ENCODE peak calls at places on chromosomes 1 and 21, in five cellular contexts. One of them, this sample, is unnamed.

GRCh38 chr1:233057836-233058235 is 107.4 kb downstream of the NTPCR start:
- DNase-seq in esophagus squamous epithelium: no peak
- DNase-seq in stomach: no peak
- DNase-seq in transverse colon: no peak
- DNase-seq in breast epithelium: no peak
- DNase-seq in this sample: no peak

GRCh38 chr1:95004013-95004412 is 68.7 kb downstream of the ALG14 start:
- DNase-seq in esophagus squamous epithelium: no peak
- DNase-seq in stomach: no peak
- DNase-seq in transverse colon: peak; percentile 21
- DNase-seq in breast epithelium: no peak
- DNase-seq in this sample: no peak

GRCh38 chr1:32508751-32509140 is 30.5 kb upstream of the ZBTB8A start:
- DNase-seq in esophagus squamous epithelium: no peak
- DNase-seq in stomach: no peak
- DNase-seq in transverse colon: no peak
- DNase-seq in breast epithelium: no peak
- DNase-seq in this sample: peak; percentile 69

GRCh38 chr1:113534130-113534817 is 144.0 kb downstream of the MAGI3 start:
- DNase-seq in esophagus squamous epithelium: no peak
- DNase-seq in stomach: no peak
- DNase-seq in transverse colon: no peak
- DNase-seq in breast epithelium: no peak
- DNase-seq in this sample: peak; percentile 17

GRCh38 chr1:41138549-41138948 is 103.6 kb downstream of the SCMH1 start:
- DNase-seq in esophagus squamous epithelium: no peak
- DNase-seq in stomach: no peak
- DNase-seq in transverse colon: no peak
- DNase-seq in breast epithelium: no peak
- DNase-seq in this sample: no peak

GRCh38 chr1:108041360-108042143 is 76.6 kb upstream of the VAV3 start:
- DNase-seq in esophagus squamous epithelium: no peak
- DNase-seq in stomach: no peak
- DNase-seq in transverse colon: no peak
- DNase-seq in breast epithelium: peak; percentile 84
- DNase-seq in this sample: no peak

GRCh38 chr1:210437111-210437510 is 108.4 kb downstream of the HHAT start:
- DNase-seq in esophagus squamous epithelium: no peak
- DNase-seq in stomach: no peak
- DNase-seq in transverse colon: no peak
- DNase-seq in breast epithelium: no peak
- DNase-seq in this sample: no peak

GRCh38 chr1:67532452-67533216 is 102.4 kb upstream of the SERBP1 start:
- DNase-seq in esophagus squamous epithelium: no peak
- DNase-seq in stomach: peak; percentile 45
- DNase-seq in transverse colon: peak; percentile 38
- DNase-seq in breast epithelium: no peak
- DNase-seq in this sample: peak; percentile 42

GRCh38 chr1:8740034-8740449 is 77.4 kb downstream of the RERE start:
- DNase-seq in esophagus squamous epithelium: no peak
- DNase-seq in stomach: no peak
- DNase-seq in transverse colon: no peak
- DNase-seq in breast epithelium: no peak
- DNase-seq in this sample: no peak

GRCh38 chr1:21292991-21293536 is 2.8 kb upstream of the ECE1 start:
- DNase-seq in esophagus squamous epithelium: no peak
- DNase-seq in stomach: no peak
- DNase-seq in transverse colon: no peak
- DNase-seq in breast epithelium: no peak
- DNase-seq in this sample: no peak

GRCh38 chr1:117654485-117655219 is 48.8 kb downstream of the TENT5C start:
- DNase-seq in esophagus squamous epithelium: no peak
- DNase-seq in stomach: no peak
- DNase-seq in transverse colon: no peak
- DNase-seq in breast epithelium: no peak
- DNase-seq in this sample: no peak

GRCh38 chr1:209805341-209805781 is 581 bp downstream of the IRF6 start:
- DNase-seq in esophagus squamous epithelium: no peak
- DNase-seq in stomach: peak; percentile 34
- DNase-seq in transverse colon: peak; percentile 46
- DNase-seq in breast epithelium: no peak
- DNase-seq in this sample: no peak

GRCh38 chr1:55010887-55011217 is 12.1 kb downstream of the BSND start:
- DNase-seq in esophagus squamous epithelium: no peak
- DNase-seq in stomach: no peak
- DNase-seq in transverse colon: no peak
- DNase-seq in breast epithelium: no peak
- DNase-seq in this sample: no peak

GRCh38 chr1:114671011-114671938 is 1.4 kb upstream of the DENND2C start:
- DNase-seq in esophagus squamous epithelium: no peak
- DNase-seq in stomach: no peak
- DNase-seq in transverse colon: no peak
- DNase-seq in breast epithelium: no peak
- DNase-seq in this sample: no peak

GRCh38 chr1:114671939-114672275 is 2.1 kb upstream of the DENND2C start:
- DNase-seq in esophagus squamous epithelium: no peak
- DNase-seq in stomach: no peak
- DNase-seq in transverse colon: no peak
- DNase-seq in breast epithelium: no peak
- DNase-seq in this sample: no peak

GRCh38 chr1:114669562-114670082 is at the start of gene DENND2C:
- DNase-seq in esophagus squamous epithelium: no peak
- DNase-seq in stomach: no peak
- DNase-seq in transverse colon: no peak
- DNase-seq in breast epithelium: no peak
- DNase-seq in this sample: no peak

GRCh38 chr1:114668784-114669561 is 876 bp downstream of the DENND2C start:
- DNase-seq in esophagus squamous epithelium: no peak
- DNase-seq in stomach: no peak
- DNase-seq in transverse colon: no peak
- DNase-seq in breast epithelium: no peak
- DNase-seq in this sample: no peak

DNA sequence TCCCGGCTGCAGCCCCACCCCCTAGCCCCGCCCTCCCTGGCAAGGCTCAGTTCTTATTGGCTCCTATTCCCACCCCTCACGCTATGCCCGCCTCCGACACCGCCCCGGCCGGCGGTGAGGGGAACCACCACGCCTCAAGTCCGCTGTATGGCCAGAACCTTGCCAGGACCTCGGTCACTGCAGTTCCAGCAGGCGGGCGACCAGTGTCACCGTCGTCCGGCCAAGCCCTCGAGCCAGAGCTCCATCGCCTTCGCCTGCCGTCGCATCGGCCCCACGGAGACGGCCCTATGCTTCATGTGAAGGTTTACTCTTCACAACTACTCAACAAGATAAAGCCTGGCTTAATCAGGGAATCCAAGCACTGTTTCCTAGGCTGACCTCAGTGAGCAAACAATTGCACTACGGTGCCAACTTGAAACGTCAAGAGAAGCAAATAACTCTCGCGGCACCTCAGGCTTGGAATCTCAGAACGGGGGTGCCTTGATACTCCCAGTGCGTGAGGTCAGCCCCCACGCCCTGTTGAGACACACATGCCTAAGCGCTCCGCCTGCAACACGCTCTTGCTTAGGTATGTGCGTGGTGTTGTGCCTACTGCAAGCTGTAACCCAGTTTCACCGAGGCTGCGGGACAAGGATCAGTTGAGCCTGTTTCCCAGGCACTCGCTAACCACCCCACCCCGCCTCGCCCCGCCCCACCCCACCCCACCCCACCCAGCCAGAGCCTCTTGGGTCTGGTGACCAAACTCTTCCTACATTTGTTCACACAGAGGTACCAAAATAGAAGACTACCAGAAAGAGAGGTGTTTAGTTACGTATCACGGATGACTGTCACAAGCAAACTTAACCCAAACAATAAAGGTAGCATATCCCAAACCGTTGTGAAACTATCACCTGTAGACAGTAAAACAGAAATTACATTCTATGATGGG is 498 bp upstream of the DENND2C start:
- DNase-seq in esophagus squamous epithelium: peak; percentile 67
- DNase-seq in stomach: peak; percentile 95
- DNase-seq in transverse colon: peak; percentile 96
- DNase-seq in breast epithelium: peak; percentile 89
- DNase-seq in this sample: peak; percentile 52
- TF ChIP-seq POLR2A in esophagus squamous epithelium: no peak
- TF ChIP-seq POLR2A in stomach: no peak
- TF ChIP-seq POLR2A in transverse colon: peak; percentile 65
- TF ChIP-seq POLR2A in breast epithelium: no peak
- TF ChIP-seq POLR2A in this sample: no peak

GRCh38 chr1:39757501-39757900 is 13.6 kb downstream of the OXCT2 start:
- DNase-seq in esophagus squamous epithelium: no peak
- DNase-seq in stomach: no peak
- DNase-seq in transverse colon: no peak
- DNase-seq in breast epithelium: no peak
- DNase-seq in this sample: no peak
- TF ChIP-seq POLR2A in esophagus squamous epithelium: no peak
- TF ChIP-seq POLR2A in stomach: no peak
- TF ChIP-seq POLR2A in transverse colon: no peak
- TF ChIP-seq POLR2A in breast epithelium: no peak
- TF ChIP-seq POLR2A in this sample: no peak

GRCh38 chr1:241642593-241642944 is 2.4 kb upstream of the CHML start:
- DNase-seq in esophagus squamous epithelium: no peak
- DNase-seq in stomach: no peak
- DNase-seq in transverse colon: peak; percentile 33
- DNase-seq in breast epithelium: no peak
- DNase-seq in this sample: no peak

GRCh38 chr1:241647658-241648057 is 4.4 kb upstream of the WDR64 start:
- DNase-seq in esophagus squamous epithelium: no peak
- DNase-seq in stomach: no peak
- DNase-seq in transverse colon: no peak
- DNase-seq in breast epithelium: no peak
- DNase-seq in this sample: no peak

GRCh38 chr1:241644259-241644658 is 4.1 kb upstream of the CHML start:
- DNase-seq in esophagus squamous epithelium: no peak
- DNase-seq in stomach: no peak
- DNase-seq in transverse colon: no peak
- DNase-seq in breast epithelium: no peak
- DNase-seq in this sample: no peak

GRCh38 chr1:241646201-241646600 is 5.9 kb upstream of the WDR64 start:
- DNase-seq in esophagus squamous epithelium: no peak
- DNase-seq in stomach: no peak
- DNase-seq in transverse colon: no peak
- DNase-seq in breast epithelium: no peak
- DNase-seq in this sample: no peak

GRCh38 chr1:241645199-241645598 is 5.0 kb upstream of the CHML start:
- DNase-seq in esophagus squamous epithelium: no peak
- DNase-seq in stomach: no peak
- DNase-seq in transverse colon: no peak
- DNase-seq in breast epithelium: no peak
- DNase-seq in this sample: no peak
- TF ChIP-seq POLR2A in esophagus squamous epithelium: no peak
- TF ChIP-seq POLR2A in stomach: no peak
- TF ChIP-seq POLR2A in transverse colon: no peak
- TF ChIP-seq POLR2A in breast epithelium: no peak
- TF ChIP-seq POLR2A in this sample: no peak

DNA sequence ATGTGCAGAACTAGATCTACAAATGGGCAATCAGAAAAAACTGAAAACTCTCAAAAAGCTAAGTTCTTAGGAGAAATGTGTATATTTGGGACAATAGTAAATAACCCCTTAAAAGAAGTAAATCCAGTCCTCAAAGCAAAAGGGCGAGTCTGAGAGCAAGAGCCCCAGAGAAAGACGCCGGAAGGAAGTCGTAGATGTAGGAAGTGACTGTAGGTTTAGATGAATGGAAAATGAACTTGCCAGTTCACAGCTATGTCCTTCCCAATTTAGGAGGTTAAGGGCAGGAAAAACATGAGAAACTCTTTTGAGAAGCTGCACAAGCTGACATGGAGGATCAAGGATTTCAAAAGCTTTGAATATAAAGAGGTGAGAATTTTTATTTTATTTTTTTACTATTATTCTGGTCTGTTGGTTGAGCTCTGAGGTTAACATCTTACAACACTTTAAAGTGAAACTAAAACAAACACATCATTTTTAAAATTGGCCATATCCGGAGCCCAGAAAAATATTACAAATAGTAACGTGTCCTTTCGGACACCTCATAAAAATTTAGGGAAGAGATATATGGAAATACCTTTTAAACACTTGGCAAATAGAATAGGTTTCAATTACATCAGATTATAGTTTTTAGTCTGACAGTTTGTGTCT is 1178.6 kb downstream of the MRPL39 start:
- DNase-seq in esophagus squamous epithelium: no peak
- DNase-seq in stomach: no peak
- DNase-seq in transverse colon: no peak
- DNase-seq in breast epithelium: no peak
- DNase-seq in this sample: no peak
- TF ChIP-seq POLR2A in esophagus squamous epithelium: no peak
- TF ChIP-seq POLR2A in stomach: no peak
- TF ChIP-seq POLR2A in transverse colon: no peak
- TF ChIP-seq POLR2A in breast epithelium: no peak
- TF ChIP-seq POLR2A in this sample: no peak

GRCh38 chr1:46798820-46799219 is at the start of gene CYP4B1:
- DNase-seq in esophagus squamous epithelium: no peak
- DNase-seq in stomach: peak; percentile 78
- DNase-seq in transverse colon: peak; percentile 39
- DNase-seq in breast epithelium: peak; percentile 41
- DNase-seq in this sample: no peak
- TF ChIP-seq POLR2A in esophagus squamous epithelium: no peak
- TF ChIP-seq POLR2A in stomach: no peak
- TF ChIP-seq POLR2A in transverse colon: peak; percentile 27
- TF ChIP-seq POLR2A in breast epithelium: no peak
- TF ChIP-seq POLR2A in this sample: no peak

DNA sequence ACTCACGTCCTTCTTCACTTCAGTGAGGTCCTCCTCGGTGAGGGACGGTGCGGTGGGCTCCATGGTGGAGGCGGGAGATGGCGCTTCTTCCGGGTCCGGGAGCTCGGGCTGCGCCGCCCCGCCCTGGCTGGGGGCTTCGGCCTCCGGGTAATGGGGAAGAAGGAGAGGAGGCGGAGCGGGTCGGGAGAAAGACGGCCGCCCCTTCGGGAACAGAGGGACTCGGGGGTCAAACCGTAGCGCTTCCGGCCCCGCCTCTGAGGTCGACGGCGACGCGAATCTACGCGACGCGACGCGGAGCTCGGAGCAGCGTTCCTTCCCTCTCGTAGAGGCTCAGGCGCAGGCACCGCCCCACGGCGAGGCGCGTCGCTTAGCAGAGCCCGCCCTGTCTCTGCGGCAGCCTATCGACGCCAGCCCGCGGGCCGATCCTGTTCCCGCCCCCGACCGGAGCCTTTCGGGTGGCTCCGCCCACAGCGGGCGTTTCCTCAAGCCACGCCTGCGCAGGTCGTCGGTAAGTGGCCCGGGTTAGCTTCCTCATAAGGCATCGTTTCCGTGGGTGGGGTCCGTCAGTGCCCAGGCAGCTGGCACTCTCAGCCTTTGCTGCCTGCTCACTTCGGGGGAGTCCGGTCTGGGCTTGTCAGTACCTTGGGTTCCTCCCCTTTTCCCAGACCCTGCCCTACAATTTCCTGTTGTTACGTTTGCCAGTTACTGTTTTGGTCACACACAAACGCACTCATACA is at the start of gene BCL10:
- DNase-seq in esophagus squamous epithelium: peak; percentile 87
- DNase-seq in stomach: peak; percentile 99
- DNase-seq in transverse colon: peak; percentile 99
- DNase-seq in breast epithelium: peak; percentile 98
- DNase-seq in this sample: peak; percentile 80
- TF ChIP-seq POLR2A in esophagus squamous epithelium: no peak
- TF ChIP-seq POLR2A in stomach: peak; percentile 85
- TF ChIP-seq POLR2A in transverse colon: peak; percentile 97
- TF ChIP-seq POLR2A in breast epithelium: peak; percentile 76
- TF ChIP-seq POLR2A in this sample: peak; percentile 48